ENCODE peak calls at places on chromosomes 4 and X, in ten cellular contexts. One of them, this sample, is unnamed.

GRCh38 chrX:47200385-47201150 is 6.9 kb downstream of the UBA1 start:
- DNase-seq in GM20000: no peak
- DNase-seq in stimulated activated naive CD4-positive, alpha-beta T cell: no peak
- DNase-seq in T47D: peak; percentile 30
- DNase-seq in HEK293T: no peak
- DNase-seq in AML-193: no peak
- DNase-seq in midbrain: no peak
- DNase-seq in astrocyte of the spinal cord: peak; percentile 51
- DNase-seq in OCI-M1: no peak
- DNase-seq in DMS153: no peak
- DNase-seq in this sample: no peak

GRCh38 chrX:84188320-84188834 is 378 bp upstream of the RPS6KA6 start:
- DNase-seq in T47D: peak; percentile 55
- DNase-seq in GM20000: no peak
- DNase-seq in OCI-M1: no peak
- DNase-seq in DMS153: no peak
- DNase-seq in stimulated activated naive CD4-positive, alpha-beta T cell: no peak
- DNase-seq in HEK293T: peak; percentile 63
- DNase-seq in astrocyte of the spinal cord: peak; percentile 57
- DNase-seq in AML-193: no peak
- DNase-seq in midbrain: peak; percentile 6
- DNase-seq in this sample: no peak

GRCh38 chr4:157961591-157961990 is 211.2 kb downstream of the GASK1B start:
- DNase-seq in GM20000: no peak
- DNase-seq in DMS153: no peak
- DNase-seq in astrocyte of the spinal cord: no peak
- DNase-seq in stimulated activated naive CD4-positive, alpha-beta T cell: no peak
- DNase-seq in OCI-M1: no peak
- DNase-seq in HEK293T: no peak
- DNase-seq in T47D: no peak
- DNase-seq in AML-193: no peak
- DNase-seq in midbrain: no peak
- DNase-seq in this sample: no peak

GRCh38 chrX:21993265-21993664 is 38.9 kb upstream of the PHEX start:
- DNase-seq in HEK293T: no peak
- DNase-seq in GM20000: peak; percentile 23
- DNase-seq in AML-193: no peak
- DNase-seq in midbrain: peak; percentile 8
- DNase-seq in T47D: no peak
- DNase-seq in OCI-M1: peak; percentile 82
- DNase-seq in DMS153: no peak
- DNase-seq in astrocyte of the spinal cord: no peak
- DNase-seq in stimulated activated naive CD4-positive, alpha-beta T cell: no peak
- DNase-seq in this sample: peak; percentile 29

GRCh38 chrX:41014776-41015175 is 70.5 kb upstream of the USP9X start:
- DNase-seq in astrocyte of the spinal cord: no peak
- DNase-seq in AML-193: no peak
- DNase-seq in HEK293T: no peak
- DNase-seq in DMS153: no peak
- DNase-seq in midbrain: no peak
- DNase-seq in GM20000: no peak
- DNase-seq in T47D: no peak
- DNase-seq in stimulated activated naive CD4-positive, alpha-beta T cell: no peak
- DNase-seq in OCI-M1: no peak
- DNase-seq in this sample: no peak

GRCh38 chr4:11178433-11178832 is 250.3 kb downstream of the HS3ST1 start:
- DNase-seq in astrocyte of the spinal cord: no peak
- DNase-seq in AML-193: no peak
- DNase-seq in OCI-M1: no peak
- DNase-seq in midbrain: no peak
- DNase-seq in GM20000: no peak
- DNase-seq in stimulated activated naive CD4-positive, alpha-beta T cell: no peak
- DNase-seq in T47D: no peak
- DNase-seq in DMS153: no peak
- DNase-seq in HEK293T: no peak
- DNase-seq in this sample: no peak

GRCh38 chr4:117771647-117772337 is 262.5 kb upstream of the NDST3 start:
- DNase-seq in astrocyte of the spinal cord: no peak
- DNase-seq in AML-193: no peak
- DNase-seq in HEK293T: no peak
- DNase-seq in T47D: no peak
- DNase-seq in OCI-M1: no peak
- DNase-seq in stimulated activated naive CD4-positive, alpha-beta T cell: no peak
- DNase-seq in DMS153: no peak
- DNase-seq in GM20000: no peak
- DNase-seq in midbrain: no peak
- DNase-seq in this sample: no peak

GRCh38 chr4:38086515-38087226 is 126.5 kb downstream of the PTTG2 start:
- DNase-seq in stimulated activated naive CD4-positive, alpha-beta T cell: no peak
- DNase-seq in HEK293T: no peak
- DNase-seq in T47D: no peak
- DNase-seq in midbrain: no peak
- DNase-seq in DMS153: no peak
- DNase-seq in AML-193: no peak
- DNase-seq in GM20000: no peak
- DNase-seq in astrocyte of the spinal cord: no peak
- DNase-seq in OCI-M1: no peak
- DNase-seq in this sample: no peak

GRCh38 chr4:6783111-6783981 is 819 bp downstream of the KIAA0232 start:
- DNase-seq in stimulated activated naive CD4-positive, alpha-beta T cell: peak; percentile 85
- DNase-seq in AML-193: peak; percentile 72
- DNase-seq in midbrain: peak; percentile 93
- DNase-seq in OCI-M1: peak; percentile 92
- DNase-seq in HEK293T: peak; percentile 96
- DNase-seq in T47D: peak; percentile 93
- DNase-seq in astrocyte of the spinal cord: peak; percentile 86
- DNase-seq in DMS153: no peak
- DNase-seq in GM20000: peak; percentile 97
- DNase-seq in this sample: peak; percentile 88

GRCh38 chr4:11720292-11720691 is 291.6 kb upstream of the HS3ST1 start:
- DNase-seq in midbrain: peak; percentile 13
- DNase-seq in astrocyte of the spinal cord: peak; percentile 60
- DNase-seq in AML-193: peak; percentile 9
- DNase-seq in HEK293T: peak; percentile 10
- DNase-seq in T47D: peak; percentile 55
- DNase-seq in GM20000: peak; percentile 20
- DNase-seq in OCI-M1: peak; percentile 56
- DNase-seq in stimulated activated naive CD4-positive, alpha-beta T cell: no peak
- DNase-seq in DMS153: no peak
- DNase-seq in this sample: no peak

GRCh38 chr4:6680372-6681034 is 13.2 kb upstream of the S100P start:
- DNase-seq in GM20000: no peak
- DNase-seq in T47D: no peak
- DNase-seq in AML-193: no peak
- DNase-seq in astrocyte of the spinal cord: no peak
- DNase-seq in HEK293T: peak; percentile 52
- DNase-seq in DMS153: no peak
- DNase-seq in stimulated activated naive CD4-positive, alpha-beta T cell: no peak
- DNase-seq in midbrain: no peak
- DNase-seq in OCI-M1: no peak
- DNase-seq in this sample: no peak

GRCh38 chr4:79317711-79318110 is 8.2 kb downstream of the NAA11 start:
- DNase-seq in DMS153: no peak
- DNase-seq in OCI-M1: peak; percentile 73
- DNase-seq in astrocyte of the spinal cord: no peak
- DNase-seq in GM20000: no peak
- DNase-seq in T47D: no peak
- DNase-seq in midbrain: no peak
- DNase-seq in stimulated activated naive CD4-positive, alpha-beta T cell: no peak
- DNase-seq in HEK293T: no peak
- DNase-seq in AML-193: no peak
- DNase-seq in this sample: no peak

This sample was measured in activated B cell treated with CpG ODN at 0.5 μM for 24 hours.